ENCODE peak calls at places on chromosome 13, in eight cellular contexts. One of them, this sample, is unnamed.

GRCh38 chr13:113951246-113951999 is 22.5 kb downstream of the C13orf46 start:
- DNase-seq in GM23338: peak
- DNase-seq in hepatocyte: peak
- DNase-seq in MM.1S: no peak
- DNase-seq in PC-3: peak
- DNase-seq in HCT116: peak
- DNase-seq in neural progenitor cell: peak
- DNase-seq in SK-N-SH: peak
- DNase-seq in this sample: peak

GRCh38 chr13:22486490-22486889 is 694.3 kb upstream of the SGCG start:
- DNase-seq in HCT116: no peak
- DNase-seq in MM.1S: no peak
- DNase-seq in SK-N-SH: no peak
- DNase-seq in PC-3: no peak
- DNase-seq in GM23338: no peak
- DNase-seq in neural progenitor cell: no peak
- DNase-seq in hepatocyte: no peak
- DNase-seq in this sample: no peak

GRCh38 chr13:79874396-79875360 is 393.7 kb downstream of the NDFIP2 start:
- DNase-seq in neural progenitor cell: no peak
- DNase-seq in hepatocyte: no peak
- DNase-seq in PC-3: no peak
- DNase-seq in GM23338: peak
- DNase-seq in HCT116: no peak
- DNase-seq in MM.1S: no peak
- DNase-seq in SK-N-SH: no peak
- DNase-seq in this sample: peak

GRCh38 chr13:108315273-108315672 is 45.8 kb downstream of the TNFSF13B start:
- DNase-seq in neural progenitor cell: no peak
- DNase-seq in HCT116: no peak
- DNase-seq in MM.1S: no peak
- DNase-seq in PC-3: no peak
- DNase-seq in SK-N-SH: no peak
- DNase-seq in GM23338: no peak
- DNase-seq in hepatocyte: no peak
- DNase-seq in this sample: no peak

GRCh38 chr13:80562423-80562822 is 221.5 kb upstream of the SPRY2 start:
- DNase-seq in MM.1S: peak
- DNase-seq in SK-N-SH: no peak
- DNase-seq in GM23338: no peak
- DNase-seq in hepatocyte: no peak
- DNase-seq in neural progenitor cell: no peak
- DNase-seq in PC-3: peak
- DNase-seq in HCT116: no peak
- DNase-seq in this sample: no peak

GRCh38 chr13:95153647-95154405 is 147.4 kb downstream of the ABCC4 start:
- DNase-seq in MM.1S: no peak
- DNase-seq in neural progenitor cell: no peak
- DNase-seq in SK-N-SH: no peak
- DNase-seq in HCT116: no peak
- DNase-seq in hepatocyte: no peak
- DNase-seq in GM23338: peak
- DNase-seq in PC-3: peak
- DNase-seq in this sample: peak

GRCh38 chr13:50643055-50643454 is 200.4 kb downstream of the DLEU7 start:
- DNase-seq in MM.1S: no peak
- DNase-seq in HCT116: no peak
- DNase-seq in neural progenitor cell: no peak
- DNase-seq in GM23338: no peak
- DNase-seq in SK-N-SH: no peak
- DNase-seq in hepatocyte: no peak
- DNase-seq in PC-3: no peak
- DNase-seq in this sample: no peak

GRCh38 chr13:52001120-52001731 is 10.0 kb downstream of the ATP7B start:
- DNase-seq in GM23338: peak
- DNase-seq in HCT116: peak
- DNase-seq in MM.1S: peak
- DNase-seq in hepatocyte: peak
- DNase-seq in neural progenitor cell: peak
- DNase-seq in SK-N-SH: peak
- DNase-seq in PC-3: peak
- DNase-seq in this sample: peak

GRCh38 chr13:111629933-111630332 is 309.5 kb downstream of the TEX29 start:
- DNase-seq in HCT116: no peak
- DNase-seq in neural progenitor cell: peak
- DNase-seq in SK-N-SH: no peak
- DNase-seq in MM.1S: no peak
- DNase-seq in PC-3: no peak
- DNase-seq in GM23338: no peak
- DNase-seq in hepatocyte: no peak
- DNase-seq in this sample: no peak

GRCh38 chr13:76094645-76095044 is 458.5 kb downstream of the LMO7 start:
- DNase-seq in HCT116: no peak
- DNase-seq in neural progenitor cell: no peak
- DNase-seq in GM23338: no peak
- DNase-seq in MM.1S: no peak
- DNase-seq in PC-3: no peak
- DNase-seq in SK-N-SH: no peak
- DNase-seq in hepatocyte: no peak
- DNase-seq in this sample: no peak

GRCh38 chr13:93169980-93170379 is 56.6 kb upstream of the GPC6 start:
- DNase-seq in SK-N-SH: no peak
- DNase-seq in PC-3: peak
- DNase-seq in MM.1S: no peak
- DNase-seq in neural progenitor cell: no peak
- DNase-seq in hepatocyte: peak
- DNase-seq in GM23338: no peak
- DNase-seq in HCT116: no peak
- DNase-seq in this sample: peak

GRCh38 chr13:23506071-23506820 is 64.0 kb upstream of the TNFRSF19 start:
- DNase-seq in hepatocyte: no peak
- DNase-seq in PC-3: no peak
- DNase-seq in MM.1S: no peak
- DNase-seq in GM23338: no peak
- DNase-seq in neural progenitor cell: no peak
- DNase-seq in HCT116: no peak
- DNase-seq in SK-N-SH: peak
- DNase-seq in this sample: peak

GRCh38 chr13:80037505-80037888 is 303.4 kb downstream of the SPRY2 start:
- DNase-seq in HCT116: no peak
- DNase-seq in SK-N-SH: no peak
- DNase-seq in neural progenitor cell: no peak
- DNase-seq in hepatocyte: peak
- DNase-seq in PC-3: peak
- DNase-seq in MM.1S: no peak
- DNase-seq in GM23338: no peak
- DNase-seq in this sample: peak

GRCh38 chr13:35855531-35856019 is 275.6 kb downstream of the DCLK1 start:
- DNase-seq in MM.1S: no peak
- DNase-seq in PC-3: peak
- DNase-seq in HCT116: peak
- DNase-seq in hepatocyte: no peak
- DNase-seq in neural progenitor cell: peak
- DNase-seq in GM23338: peak
- DNase-seq in SK-N-SH: no peak
- DNase-seq in this sample: peak

GRCh38 chr13:110685305-110685704 is 20.6 kb downstream of the CARS2 start:
- DNase-seq in SK-N-SH: no peak
- DNase-seq in GM23338: no peak
- DNase-seq in hepatocyte: peak
- DNase-seq in PC-3: no peak
- DNase-seq in HCT116: no peak
- DNase-seq in MM.1S: no peak
- DNase-seq in neural progenitor cell: no peak
- DNase-seq in this sample: no peak

GRCh38 chr13:40193290-40194203 is 472.9 kb downstream of the FOXO1 start:
- DNase-seq in MM.1S: no peak
- DNase-seq in SK-N-SH: no peak
- DNase-seq in hepatocyte: no peak
- DNase-seq in PC-3: no peak
- DNase-seq in HCT116: no peak
- DNase-seq in GM23338: no peak
- DNase-seq in neural progenitor cell: no peak
- DNase-seq in this sample: peak
- H2AFZ ChIP-seq in MM.1S: no peak
- H2AFZ ChIP-seq in SK-N-SH: no peak
- H2AFZ ChIP-seq in hepatocyte: no peak
- H2AFZ ChIP-seq in PC-3: no peak
- H2AFZ ChIP-seq in HCT116: no peak
- H2AFZ ChIP-seq in GM23338: no peak
- H2AFZ ChIP-seq in neural progenitor cell: peak
- H2AFZ ChIP-seq in this sample: peak

DNA sequence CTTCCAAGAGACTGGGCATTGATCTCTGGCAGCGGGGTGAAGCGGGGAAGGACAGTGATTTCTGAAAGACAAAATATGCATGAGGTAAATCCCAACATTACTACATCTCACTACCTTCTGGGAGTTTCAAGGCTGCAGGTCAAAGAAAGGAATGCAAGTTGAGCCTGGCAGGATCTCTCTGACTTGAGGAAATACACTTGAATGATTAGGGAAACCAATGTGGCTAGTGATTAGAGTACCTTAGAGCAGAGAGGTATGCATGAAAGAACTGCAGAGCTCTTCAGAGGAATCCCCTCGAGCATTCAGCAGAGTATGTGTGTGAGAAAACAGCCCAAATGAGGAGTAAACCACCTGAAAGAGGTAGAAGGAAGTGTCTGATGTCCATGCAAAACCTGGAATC is 2874.1 kb upstream of the PCDH20 start:
- DNase-seq in PC-3: no peak
- DNase-seq in GM23338: peak
- DNase-seq in MM.1S: no peak
- DNase-seq in hepatocyte: no peak
- DNase-seq in SK-N-SH: no peak
- DNase-seq in neural progenitor cell: no peak
- DNase-seq in HCT116: no peak
- DNase-seq in this sample: no peak
- TF ChIP-seq EZH2phosphoT487 in PC-3: no peak
- TF ChIP-seq EZH2phosphoT487 in GM23338: no peak
- TF ChIP-seq EZH2phosphoT487 in MM.1S: no peak
- TF ChIP-seq EZH2phosphoT487 in hepatocyte: no peak
- TF ChIP-seq EZH2phosphoT487 in SK-N-SH: no peak
- TF ChIP-seq EZH2phosphoT487 in neural progenitor cell: no peak
- TF ChIP-seq EZH2phosphoT487 in HCT116: no peak
- TF ChIP-seq EZH2phosphoT487 in this sample: no peak

GRCh38 chr13:97307096-97307495 is 85.0 kb downstream of the MBNL2 start:
- DNase-seq in MM.1S: no peak
- DNase-seq in HCT116: no peak
- DNase-seq in GM23338: no peak
- DNase-seq in PC-3: no peak
- DNase-seq in neural progenitor cell: no peak
- DNase-seq in hepatocyte: no peak
- DNase-seq in SK-N-SH: no peak
- DNase-seq in this sample: no peak

GRCh38 chr13:97306106-97306505 is 84.0 kb downstream of the MBNL2 start:
- DNase-seq in PC-3: no peak
- DNase-seq in neural progenitor cell: no peak
- DNase-seq in MM.1S: no peak
- DNase-seq in hepatocyte: no peak
- DNase-seq in GM23338: no peak
- DNase-seq in HCT116: no peak
- DNase-seq in SK-N-SH: no peak
- DNase-seq in this sample: no peak

GRCh38 chr13:97307544-97307881 is 85.4 kb downstream of the MBNL2 start:
- DNase-seq in MM.1S: no peak
- DNase-seq in neural progenitor cell: no peak
- DNase-seq in hepatocyte: no peak
- DNase-seq in PC-3: no peak
- DNase-seq in GM23338: no peak
- DNase-seq in HCT116: no peak
- DNase-seq in SK-N-SH: no peak
- DNase-seq in this sample: peak

GRCh38 chr13:97307882-97308624 is 85.9 kb downstream of the MBNL2 start:
- DNase-seq in SK-N-SH: peak
- DNase-seq in PC-3: peak
- DNase-seq in MM.1S: no peak
- DNase-seq in HCT116: peak
- DNase-seq in neural progenitor cell: peak
- DNase-seq in hepatocyte: no peak
- DNase-seq in GM23338: peak
- DNase-seq in this sample: peak

GRCh38 chr13:97306646-97307045 is 84.5 kb downstream of the MBNL2 start:
- DNase-seq in hepatocyte: peak
- DNase-seq in PC-3: no peak
- DNase-seq in neural progenitor cell: no peak
- DNase-seq in HCT116: no peak
- DNase-seq in SK-N-SH: no peak
- DNase-seq in MM.1S: no peak
- DNase-seq in GM23338: no peak
- DNase-seq in this sample: no peak
- H3K4me2 ChIP-seq in hepatocyte: no peak
- H3K4me2 ChIP-seq in PC-3: no peak
- H3K4me2 ChIP-seq in neural progenitor cell: no peak
- H3K4me2 ChIP-seq in HCT116: peak
- H3K4me2 ChIP-seq in SK-N-SH: peak
- H3K4me2 ChIP-seq in MM.1S: no peak
- H3K4me2 ChIP-seq in GM23338: no peak
- H3K4me2 ChIP-seq in this sample: no peak

GRCh38 chr13:33249894-33250293 is 35.7 kb downstream of the STARD13 start:
- DNase-seq in HCT116: no peak
- DNase-seq in hepatocyte: no peak
- DNase-seq in PC-3: no peak
- DNase-seq in neural progenitor cell: no peak
- DNase-seq in SK-N-SH: no peak
- DNase-seq in MM.1S: no peak
- DNase-seq in GM23338: no peak
- DNase-seq in this sample: no peak

GRCh38 chr13:33249066-33249465 is 36.5 kb downstream of the STARD13 start:
- DNase-seq in GM23338: no peak
- DNase-seq in MM.1S: no peak
- DNase-seq in hepatocyte: no peak
- DNase-seq in HCT116: peak
- DNase-seq in neural progenitor cell: no peak
- DNase-seq in PC-3: peak
- DNase-seq in SK-N-SH: no peak
- DNase-seq in this sample: peak

GRCh38 chr13:33252103-33252502 is 33.5 kb downstream of the STARD13 start:
- DNase-seq in PC-3: no peak
- DNase-seq in SK-N-SH: no peak
- DNase-seq in hepatocyte: no peak
- DNase-seq in neural progenitor cell: no peak
- DNase-seq in GM23338: no peak
- DNase-seq in HCT116: no peak
- DNase-seq in MM.1S: no peak
- DNase-seq in this sample: no peak

GRCh38 chr13:33250594-33250993 is 35.0 kb downstream of the STARD13 start:
- DNase-seq in GM23338: no peak
- DNase-seq in SK-N-SH: no peak
- DNase-seq in neural progenitor cell: no peak
- DNase-seq in PC-3: no peak
- DNase-seq in MM.1S: no peak
- DNase-seq in hepatocyte: no peak
- DNase-seq in HCT116: no peak
- DNase-seq in this sample: peak

DNA sequence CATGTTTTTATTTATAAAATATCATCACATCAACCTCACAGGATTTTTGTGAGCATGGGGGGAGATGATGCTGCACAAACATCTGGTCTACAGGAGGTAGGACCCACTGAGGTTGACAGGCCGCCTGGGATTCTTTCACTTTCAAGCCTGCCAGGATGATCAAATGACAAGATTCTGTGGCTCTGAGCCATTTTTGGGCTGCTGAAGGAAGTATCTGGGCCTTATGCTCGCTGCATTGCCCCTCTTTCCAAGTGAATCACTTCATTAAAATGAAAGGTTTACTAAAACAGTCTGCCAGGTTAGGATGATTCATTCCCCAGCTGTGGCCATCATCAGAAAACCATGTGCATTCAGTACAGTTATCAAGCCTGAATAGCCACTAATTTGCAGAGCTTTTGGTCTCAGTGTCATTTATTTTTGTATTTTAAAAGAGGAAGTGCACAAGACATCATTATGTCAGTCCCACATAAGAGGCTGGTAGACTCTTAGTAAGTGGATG is 34.4 kb downstream of the STARD13 start:
- DNase-seq in hepatocyte: peak
- DNase-seq in MM.1S: peak
- DNase-seq in GM23338: no peak
- DNase-seq in neural progenitor cell: no peak
- DNase-seq in HCT116: peak
- DNase-seq in PC-3: peak
- DNase-seq in SK-N-SH: peak
- DNase-seq in this sample: peak
- H2AFZ ChIP-seq in hepatocyte: no peak
- H2AFZ ChIP-seq in MM.1S: peak
- H2AFZ ChIP-seq in GM23338: no peak
- H2AFZ ChIP-seq in neural progenitor cell: no peak
- H2AFZ ChIP-seq in HCT116: no peak
- H2AFZ ChIP-seq in PC-3: no peak
- H2AFZ ChIP-seq in SK-N-SH: no peak
- H2AFZ ChIP-seq in this sample: no peak

This sample was measured in GM23248.